ENCODE peak calls at places on chromosomes 2 and 18, in eight cellular contexts. One of them, this sample, is unnamed. For H3K27me3, the result is how much of the 10 kb centered on the place peaks cover.

GRCh38 chr2:145623136-145623535 is 1103.2 kb upstream of the ZEB2 start:
- DNase-seq in GM12878: no peak
- DNase-seq in upper lobe of left lung: no peak
- DNase-seq in Peyer's patch: no peak
- DNase-seq in gastrocnemius medialis: no peak
- DNase-seq in spleen: no peak
- DNase-seq in uterus: no peak
- DNase-seq in transverse colon: no peak
- DNase-seq in this sample: no peak

GRCh38 chr2:7950035-7950612 is 731.7 kb upstream of the ID2 start:
- DNase-seq in spleen: no peak
- DNase-seq in transverse colon: no peak
- DNase-seq in uterus: no peak
- DNase-seq in GM12878: no peak
- DNase-seq in upper lobe of left lung: no peak
- DNase-seq in gastrocnemius medialis: no peak
- DNase-seq in Peyer's patch: no peak
- DNase-seq in this sample: no peak

GRCh38 chr2:240129731-240130392 is 6.2 kb downstream of the COPS9 start:
- DNase-seq in Peyer's patch: no peak
- DNase-seq in upper lobe of left lung: peak
- DNase-seq in GM12878: no peak
- DNase-seq in gastrocnemius medialis: no peak
- DNase-seq in spleen: peak
- DNase-seq in transverse colon: no peak
- DNase-seq in uterus: no peak
- DNase-seq in this sample: no peak

GRCh38 chr2:234257859-234258561 is 207.5 kb downstream of the SPP2 start:
- DNase-seq in upper lobe of left lung: peak
- DNase-seq in gastrocnemius medialis: no peak
- DNase-seq in Peyer's patch: no peak
- DNase-seq in uterus: no peak
- DNase-seq in transverse colon: peak
- DNase-seq in GM12878: no peak
- DNase-seq in spleen: peak
- DNase-seq in this sample: no peak

GRCh38 chr2:18566145-18566544 is 5.7 kb upstream of the RDH14 start:
- DNase-seq in Peyer's patch: no peak
- DNase-seq in uterus: no peak
- DNase-seq in transverse colon: no peak
- DNase-seq in spleen: no peak
- DNase-seq in gastrocnemius medialis: no peak
- DNase-seq in GM12878: no peak
- DNase-seq in upper lobe of left lung: no peak
- DNase-seq in this sample: no peak

GRCh38 chr2:11248-11941 is 34.9 kb downstream of the FAM110C start:
- DNase-seq in upper lobe of left lung: peak
- DNase-seq in spleen: peak
- DNase-seq in GM12878: no peak
- DNase-seq in transverse colon: peak
- DNase-seq in gastrocnemius medialis: no peak
- DNase-seq in Peyer's patch: no peak
- DNase-seq in uterus: peak
- DNase-seq in this sample: peak

GRCh38 chr18:46260016-46260878 is 156.1 kb downstream of the HAUS1 start:
- DNase-seq in uterus: no peak
- DNase-seq in GM12878: no peak
- DNase-seq in upper lobe of left lung: no peak
- DNase-seq in Peyer's patch: no peak
- DNase-seq in gastrocnemius medialis: no peak
- DNase-seq in transverse colon: no peak
- DNase-seq in spleen: no peak
- DNase-seq in this sample: no peak

GRCh38 chr18:59655661-59656060 is 41.6 kb downstream of the CCBE1 start:
- DNase-seq in GM12878: no peak
- DNase-seq in gastrocnemius medialis: no peak
- DNase-seq in Peyer's patch: no peak
- DNase-seq in uterus: no peak
- DNase-seq in upper lobe of left lung: no peak
- DNase-seq in transverse colon: no peak
- DNase-seq in spleen: no peak
- DNase-seq in this sample: no peak

GRCh38 chr18:715626-716025 is 3.2 kb upstream of the ENOSF1 start:
- DNase-seq in gastrocnemius medialis: no peak
- DNase-seq in upper lobe of left lung: no peak
- DNase-seq in transverse colon: no peak
- DNase-seq in spleen: no peak
- DNase-seq in GM12878: no peak
- DNase-seq in uterus: no peak
- DNase-seq in Peyer's patch: no peak
- DNase-seq in this sample: no peak

GRCh38 chr2:104816146-104816545 is 37.8 kb upstream of the POU3F3 start:
- DNase-seq in gastrocnemius medialis: no peak
- DNase-seq in uterus: no peak
- DNase-seq in Peyer's patch: no peak
- DNase-seq in GM12878: no peak
- DNase-seq in transverse colon: no peak
- DNase-seq in upper lobe of left lung: no peak
- DNase-seq in spleen: no peak
- DNase-seq in this sample: no peak
- H3K27me3 ChIP-seq in gastrocnemius medialis: under half
- H3K27me3 ChIP-seq in uterus: under half
- H3K27me3 ChIP-seq in Peyer's patch: under half
- H3K27me3 ChIP-seq in GM12878: under half
- H3K27me3 ChIP-seq in transverse colon: under half
- H3K27me3 ChIP-seq in upper lobe of left lung: under half
- H3K27me3 ChIP-seq in spleen: under half
- H3K27me3 ChIP-seq in this sample: under half

DNA sequence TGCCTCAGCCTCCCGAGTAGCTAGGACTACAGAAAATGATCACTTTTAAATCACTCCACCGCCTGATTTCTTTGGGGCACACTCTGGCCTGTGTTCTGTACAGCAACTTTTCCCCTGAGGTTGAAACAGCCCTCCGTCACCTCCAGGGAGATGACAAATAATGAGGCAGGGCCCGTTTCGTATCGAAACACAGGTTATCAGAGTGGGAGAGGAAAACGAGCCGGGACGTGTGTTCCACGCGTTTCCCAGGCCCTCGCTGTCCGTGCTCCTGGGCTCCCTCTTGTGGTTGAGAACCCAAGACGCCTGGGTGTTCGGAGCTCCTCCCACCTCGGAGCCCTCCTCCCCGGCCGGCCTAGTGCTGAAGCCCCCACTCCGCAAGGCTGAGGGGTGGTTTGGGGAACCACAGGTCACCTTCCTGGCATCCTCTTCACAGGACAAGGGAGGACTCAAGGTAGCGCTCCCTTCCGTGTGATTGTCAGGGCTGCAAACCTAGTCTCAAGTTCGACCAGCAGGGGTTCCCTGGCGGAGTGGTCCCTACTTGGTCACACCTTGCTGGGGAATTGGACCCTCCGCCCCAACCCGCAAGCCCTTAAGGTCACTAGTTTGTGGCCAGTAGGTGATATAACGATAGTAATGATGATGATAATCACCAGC is 12.8 kb downstream of the ATP6V1B1 start:
- DNase-seq in GM12878: no peak
- DNase-seq in gastrocnemius medialis: peak
- DNase-seq in uterus: peak
- DNase-seq in transverse colon: peak
- DNase-seq in spleen: peak
- DNase-seq in Peyer's patch: peak
- DNase-seq in upper lobe of left lung: peak
- DNase-seq in this sample: peak
- TF ChIP-seq POLR2A in GM12878: no peak
- TF ChIP-seq POLR2A in gastrocnemius medialis: no peak
- TF ChIP-seq POLR2A in uterus: no peak
- TF ChIP-seq POLR2A in transverse colon: no peak
- TF ChIP-seq POLR2A in spleen: no peak
- TF ChIP-seq POLR2A in Peyer's patch: no peak
- TF ChIP-seq POLR2A in upper lobe of left lung: no peak
- TF ChIP-seq POLR2A in this sample: no peak

DNA sequence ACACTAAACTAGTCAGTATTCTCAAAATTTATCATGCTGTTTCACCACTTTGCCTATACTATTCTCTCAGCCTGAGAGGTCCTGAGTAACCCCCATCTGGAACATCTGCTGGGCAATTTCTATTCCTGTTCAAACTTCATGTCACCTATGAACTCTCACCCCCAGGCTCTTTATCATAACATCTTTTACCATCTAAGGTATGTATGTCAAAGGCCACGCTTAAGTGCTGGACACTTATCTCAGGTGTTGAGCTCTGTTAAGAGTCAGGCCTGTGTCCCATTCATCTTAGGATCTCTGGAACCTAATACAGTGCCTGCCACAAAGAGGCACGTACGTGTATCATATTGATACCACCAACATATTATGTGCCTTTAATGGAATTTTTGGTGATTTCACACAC is 4.9 kb downstream of the AAK1 start:
- DNase-seq in gastrocnemius medialis: no peak
- DNase-seq in Peyer's patch: no peak
- DNase-seq in uterus: no peak
- DNase-seq in GM12878: no peak
- DNase-seq in upper lobe of left lung: no peak
- DNase-seq in spleen: no peak
- DNase-seq in transverse colon: no peak
- DNase-seq in this sample: no peak
- H3K4me3 ChIP-seq in gastrocnemius medialis: no peak
- H3K4me3 ChIP-seq in Peyer's patch: no peak
- H3K4me3 ChIP-seq in uterus: no peak
- H3K4me3 ChIP-seq in GM12878: peak
- H3K4me3 ChIP-seq in upper lobe of left lung: no peak
- H3K4me3 ChIP-seq in spleen: no peak
- H3K4me3 ChIP-seq in transverse colon: no peak
- H3K4me3 ChIP-seq in this sample: no peak

GRCh38 chr2:126703311-126703710 is 47.4 kb downstream of the GYPC start:
- DNase-seq in gastrocnemius medialis: no peak
- DNase-seq in uterus: no peak
- DNase-seq in transverse colon: no peak
- DNase-seq in upper lobe of left lung: no peak
- DNase-seq in Peyer's patch: no peak
- DNase-seq in spleen: no peak
- DNase-seq in GM12878: no peak
- DNase-seq in this sample: no peak

GRCh38 chr2:126700073-126700581 is 44.2 kb downstream of the GYPC start:
- DNase-seq in transverse colon: no peak
- DNase-seq in Peyer's patch: no peak
- DNase-seq in gastrocnemius medialis: no peak
- DNase-seq in uterus: no peak
- DNase-seq in upper lobe of left lung: no peak
- DNase-seq in spleen: no peak
- DNase-seq in GM12878: no peak
- DNase-seq in this sample: no peak

GRCh38 chr2:126698991-126699390 is 43.0 kb downstream of the GYPC start:
- DNase-seq in upper lobe of left lung: no peak
- DNase-seq in transverse colon: no peak
- DNase-seq in spleen: no peak
- DNase-seq in uterus: no peak
- DNase-seq in Peyer's patch: no peak
- DNase-seq in GM12878: no peak
- DNase-seq in gastrocnemius medialis: peak
- DNase-seq in this sample: no peak

GRCh38 chr2:126698376-126698775 is 42.4 kb downstream of the GYPC start:
- DNase-seq in upper lobe of left lung: no peak
- DNase-seq in spleen: no peak
- DNase-seq in Peyer's patch: no peak
- DNase-seq in uterus: no peak
- DNase-seq in transverse colon: no peak
- DNase-seq in gastrocnemius medialis: no peak
- DNase-seq in GM12878: no peak
- DNase-seq in this sample: no peak

GRCh38 chr2:126700677-126701076 is 44.7 kb downstream of the GYPC start:
- DNase-seq in spleen: no peak
- DNase-seq in Peyer's patch: no peak
- DNase-seq in gastrocnemius medialis: no peak
- DNase-seq in uterus: no peak
- DNase-seq in transverse colon: no peak
- DNase-seq in upper lobe of left lung: no peak
- DNase-seq in GM12878: no peak
- DNase-seq in this sample: no peak
- H3K27me3 ChIP-seq in spleen: under half
- H3K27me3 ChIP-seq in Peyer's patch: under half
- H3K27me3 ChIP-seq in gastrocnemius medialis: under half
- H3K27me3 ChIP-seq in uterus: under half
- H3K27me3 ChIP-seq in transverse colon: under half
- H3K27me3 ChIP-seq in upper lobe of left lung: under half
- H3K27me3 ChIP-seq in GM12878: under half
- H3K27me3 ChIP-seq in this sample: under half

GRCh38 chr2:56130463-56131070 is 53.2 kb upstream of the CCDC85A start:
- DNase-seq in gastrocnemius medialis: no peak
- DNase-seq in GM12878: no peak
- DNase-seq in uterus: no peak
- DNase-seq in Peyer's patch: no peak
- DNase-seq in spleen: no peak
- DNase-seq in upper lobe of left lung: no peak
- DNase-seq in transverse colon: no peak
- DNase-seq in this sample: no peak
- TF ChIP-seq POLR2A in gastrocnemius medialis: no peak
- TF ChIP-seq POLR2A in GM12878: no peak
- TF ChIP-seq POLR2A in uterus: no peak
- TF ChIP-seq POLR2A in Peyer's patch: no peak
- TF ChIP-seq POLR2A in spleen: no peak
- TF ChIP-seq POLR2A in upper lobe of left lung: no peak
- TF ChIP-seq POLR2A in transverse colon: no peak
- TF ChIP-seq POLR2A in this sample: no peak

GRCh38 chr2:85770786-85771409 is 17.1 kb downstream of the ATOH8 start:
- DNase-seq in transverse colon: no peak
- DNase-seq in GM12878: no peak
- DNase-seq in Peyer's patch: no peak
- DNase-seq in uterus: no peak
- DNase-seq in upper lobe of left lung: no peak
- DNase-seq in spleen: no peak
- DNase-seq in gastrocnemius medialis: no peak
- DNase-seq in this sample: no peak

GRCh38 chr2:85772841-85773491 is 19.2 kb downstream of the ATOH8 start:
- DNase-seq in uterus: no peak
- DNase-seq in spleen: no peak
- DNase-seq in GM12878: no peak
- DNase-seq in upper lobe of left lung: no peak
- DNase-seq in Peyer's patch: no peak
- DNase-seq in gastrocnemius medialis: no peak
- DNase-seq in transverse colon: no peak
- DNase-seq in this sample: no peak

GRCh38 chr2:85771486-85771885 is 17.7 kb downstream of the ATOH8 start:
- DNase-seq in uterus: no peak
- DNase-seq in Peyer's patch: no peak
- DNase-seq in transverse colon: no peak
- DNase-seq in upper lobe of left lung: no peak
- DNase-seq in gastrocnemius medialis: no peak
- DNase-seq in spleen: no peak
- DNase-seq in GM12878: no peak
- DNase-seq in this sample: no peak

GRCh38 chr2:85773692-85774091 is 19.9 kb downstream of the ATOH8 start:
- DNase-seq in spleen: no peak
- DNase-seq in uterus: no peak
- DNase-seq in gastrocnemius medialis: no peak
- DNase-seq in Peyer's patch: no peak
- DNase-seq in upper lobe of left lung: no peak
- DNase-seq in GM12878: no peak
- DNase-seq in transverse colon: no peak
- DNase-seq in this sample: no peak

GRCh38 chr2:85772019-85772745 is 18.4 kb downstream of the ATOH8 start:
- DNase-seq in Peyer's patch: peak
- DNase-seq in upper lobe of left lung: peak
- DNase-seq in uterus: peak
- DNase-seq in spleen: peak
- DNase-seq in gastrocnemius medialis: peak
- DNase-seq in GM12878: no peak
- DNase-seq in transverse colon: peak
- DNase-seq in this sample: peak
- H3K4me3 ChIP-seq in Peyer's patch: no peak
- H3K4me3 ChIP-seq in upper lobe of left lung: peak
- H3K4me3 ChIP-seq in uterus: peak
- H3K4me3 ChIP-seq in spleen: no peak
- H3K4me3 ChIP-seq in gastrocnemius medialis: peak
- H3K4me3 ChIP-seq in GM12878: no peak
- H3K4me3 ChIP-seq in transverse colon: no peak
- H3K4me3 ChIP-seq in this sample: peak

This sample was measured in right lobe of liver.